ENCODE peak calls at places on chromosomes 2 and 18, in four cellular contexts. P is IMR-90, C is H1, I is mesendoderm. Q is an unnamed sample.

GRCh38 chr2:165401285-165401852 is 68.1 kb upstream of the CSRNP3 start:
- DNase-seq in C (no peak), I (peak), P (peak), Q (no peak)

GRCh38 chr2:130795431-130795830 is 40.1 kb downstream of the AMER3 start:
- DNase-seq in I (peak), P (no peak), C (no peak), Q (no peak)

GRCh38 chr2:142179686-142180085 is 48.9 kb upstream of the LRP1B start:
- DNase-seq in P (no peak), C (no peak), I (no peak), Q (no peak)

GRCh38 chr2:108820439-108820838 is 33.9 kb downstream of the CCDC138 start:
- DNase-seq in P (no peak), C (no peak), I (no peak), Q (no peak)

GRCh38 chr2:225458431-225459117 is 59.1 kb downstream of the NYAP2 start:
- DNase-seq in I (no peak), C (no peak), P (no peak), Q (no peak)

GRCh38 chr2:88852753-88853402 is 161.4 kb downstream of the RPIA start:
- DNase-seq in I (no peak), P (no peak), C (no peak), Q (no peak)

GRCh38 chr2:43343573-43344304 is 117.3 kb upstream of the ZFP36L2 start:
- DNase-seq in P (peak), C (no peak), I (peak), Q (no peak)

GRCh38 chr18:45863469-45863868 is 38.0 kb downstream of the SIGLEC15 start:
- DNase-seq in C (no peak), P (peak), I (no peak), Q (no peak)

GRCh38 chr18:2656237-2657042 is 914 bp downstream of the SMCHD1 start:
- DNase-seq in C (no peak), I (peak), P (peak), Q (peak)

GRCh38 chr2:170715062-170715931 is at the start of gene SP5:
- DNase-seq in P (peak), I (peak), C (peak), Q (peak)

GRCh38 chr18:31064130-31064529 is 21.6 kb upstream of the DSC3 start:
- DNase-seq in P (no peak), C (no peak), I (no peak), Q (no peak)

GRCh38 chr2:144479138-144479537 is 40.8 kb downstream of the ZEB2 start:
- DNase-seq in I (peak), C (no peak), P (peak), Q (peak)

GRCh38 chr2:149739171-149739879 is 151.8 kb upstream of the MMADHC start:
- DNase-seq in C (no peak), P (peak), I (no peak), Q (no peak)

GRCh38 chr18:55762424-55762823 is 174.4 kb upstream of the TCF4 start:
- DNase-seq in P (no peak), I (peak), C (no peak), Q (no peak)
- H4K5ac ChIP-seq in P (no peak), I (no peak), C (no peak), Q (no peak)

GRCh38 chr2:236600892-236601291 is 31.3 kb downstream of the ACKR3 start:
- DNase-seq in I (no peak), C (no peak), P (no peak), Q (no peak)

GRCh38 chr2:236603361-236604015 is 33.9 kb downstream of the ACKR3 start:
- DNase-seq in I (no peak), P (no peak), C (no peak), Q (no peak)

GRCh38 chr2:236602678-236603077 is 33.1 kb downstream of the ACKR3 start:
- DNase-seq in P (no peak), C (no peak), I (no peak), Q (no peak)

GRCh38 chr2:236600158-236600557 is 30.5 kb downstream of the ACKR3 start:
- DNase-seq in P (no peak), I (no peak), C (no peak), Q (no peak)

GRCh38 chr2:236601306-236602202 is 31.9 kb downstream of the ACKR3 start:
- DNase-seq in P (no peak), I (peak), C (no peak), Q (no peak)
- H3K18ac ChIP-seq in P (no peak), I (no peak), C (no peak), Q (no peak)

DNA sequence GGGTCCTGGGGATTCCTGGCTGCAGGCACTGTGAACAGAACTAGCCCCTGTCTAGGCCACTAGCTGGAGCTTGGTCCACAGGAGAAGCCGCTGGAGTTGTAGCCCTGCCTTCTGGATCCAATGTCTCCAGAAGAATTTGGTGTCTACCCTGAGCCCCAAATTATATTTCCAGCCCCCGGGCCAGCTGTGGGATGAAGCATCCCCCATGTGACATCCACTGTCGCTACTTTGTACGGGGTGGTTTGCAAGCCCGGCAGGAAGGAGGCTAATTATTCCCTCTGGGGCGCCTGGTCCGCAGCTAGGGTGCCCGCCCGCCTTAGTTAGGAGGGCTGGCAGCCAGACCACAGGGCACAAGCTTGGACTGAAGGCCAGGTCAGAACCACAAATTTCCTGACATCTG is 106.5 kb downstream of the SMAD7 start:
- DNase-seq in C (no peak), I (no peak), P (no peak), Q (no peak)
- H2BK15ac ChIP-seq in C (no peak), I (no peak), P (no peak), Q (no peak)

DNA sequence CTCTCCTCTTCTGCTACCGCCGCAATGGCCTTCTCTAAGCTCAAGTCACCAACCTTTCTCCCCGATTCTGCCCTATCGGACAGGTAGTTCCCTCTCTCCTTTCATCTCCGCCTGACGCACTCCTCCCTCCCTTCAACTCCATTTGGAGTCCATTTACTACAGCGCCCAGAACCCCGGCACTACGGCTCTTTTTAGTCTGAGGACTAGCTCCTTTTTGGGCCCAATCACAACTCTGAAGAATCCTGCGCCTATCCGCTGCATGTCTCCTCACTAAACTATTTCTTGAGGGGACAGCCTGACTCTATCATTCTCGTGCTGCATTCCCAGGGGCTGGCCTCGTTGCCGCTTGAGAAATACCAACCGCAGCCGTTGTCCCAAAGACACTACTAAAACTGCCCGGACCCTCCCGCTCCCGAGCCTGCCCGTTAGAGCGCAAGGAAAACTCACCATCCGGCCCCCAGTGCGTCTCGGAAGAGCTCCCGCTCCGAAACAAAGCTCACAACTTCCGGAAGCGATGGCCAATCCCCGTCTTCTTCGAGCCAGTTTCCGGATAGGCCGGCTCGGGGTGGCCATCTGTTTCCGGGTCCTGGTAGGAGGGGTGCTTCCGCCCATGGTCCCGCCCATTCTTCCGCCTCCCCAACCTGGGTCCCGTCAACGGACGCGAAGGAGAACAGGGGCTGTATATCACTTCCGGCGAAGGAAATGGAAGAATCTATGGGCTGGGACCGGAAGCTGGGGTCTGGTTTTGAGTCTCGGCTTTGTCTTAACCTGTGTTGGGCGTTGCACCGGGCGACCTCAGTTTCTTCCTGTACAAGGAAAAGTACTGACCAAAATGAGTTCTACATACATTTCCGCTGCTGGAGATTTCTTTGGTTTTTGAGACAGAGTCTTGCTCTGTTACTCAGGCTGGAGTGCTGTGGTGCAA is at the start of gene TPRKB:
- DNase-seq in P (peak), I (peak), C (peak), Q (peak)
- H4K5ac ChIP-seq in P (peak), I (peak), C (peak), Q (no peak)

GRCh38 chr2:240963376-240964220 is 34.8 kb upstream of the SNED1 start:
- DNase-seq in P (no peak), I (no peak), C (peak), Q (peak)

GRCh38 chr2:240964854-240965295 is 33.5 kb upstream of the SNED1 start:
- DNase-seq in I (no peak), P (no peak), C (peak), Q (peak)

GRCh38 chr2:240965296-240965904 is 33.0 kb upstream of the SNED1 start:
- DNase-seq in I (no peak), P (no peak), C (no peak), Q (no peak)

GRCh38 chr2:240963065-240963375 is 35.4 kb upstream of the SNED1 start:
- DNase-seq in I (no peak), P (no peak), C (no peak), Q (peak)

DNA sequence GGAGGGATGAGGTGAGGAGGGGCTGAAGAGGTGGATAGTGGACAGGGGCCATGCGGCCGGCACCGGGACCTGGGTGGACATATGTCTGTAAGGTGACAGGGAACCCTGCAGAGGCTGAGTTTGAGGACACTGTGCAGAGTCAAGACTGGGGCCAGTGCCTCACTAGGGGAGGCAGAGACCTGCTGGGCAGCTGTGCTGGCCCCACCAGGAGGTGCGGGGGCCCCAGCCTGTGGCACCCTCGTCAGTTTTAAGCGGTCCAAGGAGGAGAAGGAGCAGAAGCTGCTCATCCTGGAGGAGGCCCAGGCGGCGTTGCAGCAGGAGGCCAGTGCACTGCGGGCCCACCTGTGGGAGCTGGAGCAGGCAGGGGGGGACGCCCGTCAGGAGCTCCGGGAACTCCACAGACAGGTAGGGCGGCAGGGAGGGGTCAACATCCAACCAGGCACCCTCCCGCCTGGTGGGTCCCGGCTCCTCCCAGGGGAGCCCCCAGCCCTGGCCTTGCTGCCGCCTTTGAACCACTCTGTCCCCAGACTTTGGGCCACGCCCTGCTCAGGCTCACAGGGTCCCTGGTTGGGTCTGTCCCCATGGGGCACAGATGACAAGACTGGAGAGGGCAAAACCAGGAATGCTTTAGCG is 34.1 kb upstream of the SNED1 start:
- DNase-seq in P (no peak), C (no peak), I (no peak), Q (peak)
- H3K18ac ChIP-seq in P (no peak), C (no peak), I (no peak), Q (no peak)

GRCh38 chr2:8303322-8303832 is 378.5 kb upstream of the ID2 start:
- DNase-seq in C (no peak), P (no peak), I (no peak), Q (peak)
- H2BK15ac ChIP-seq in C (no peak), P (no peak), I (no peak), Q (no peak)

DNA sequence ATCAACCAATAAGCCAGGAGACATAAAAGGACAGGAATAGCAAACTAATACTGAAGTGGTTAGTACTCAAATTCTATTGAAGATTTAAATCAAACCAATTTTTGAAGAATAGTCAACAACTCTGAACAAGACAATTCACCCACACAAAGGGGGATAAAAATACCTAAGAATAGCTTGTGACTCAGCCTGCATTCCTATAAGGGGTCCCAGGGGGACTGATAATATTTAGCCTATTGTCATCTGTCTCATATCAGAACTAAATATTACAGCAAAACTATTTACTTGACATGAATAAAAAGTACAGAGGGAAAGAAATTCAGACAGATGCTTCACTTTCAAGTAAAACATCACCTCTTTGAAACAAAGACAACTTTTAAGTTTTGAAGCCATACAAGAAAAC is 7.7 kb downstream of the ITSN2 start:
- DNase-seq in I (no peak), C (no peak), P (no peak), Q (no peak)
- H4K5ac ChIP-seq in I (no peak), C (no peak), P (no peak), Q (no peak)

DNA sequence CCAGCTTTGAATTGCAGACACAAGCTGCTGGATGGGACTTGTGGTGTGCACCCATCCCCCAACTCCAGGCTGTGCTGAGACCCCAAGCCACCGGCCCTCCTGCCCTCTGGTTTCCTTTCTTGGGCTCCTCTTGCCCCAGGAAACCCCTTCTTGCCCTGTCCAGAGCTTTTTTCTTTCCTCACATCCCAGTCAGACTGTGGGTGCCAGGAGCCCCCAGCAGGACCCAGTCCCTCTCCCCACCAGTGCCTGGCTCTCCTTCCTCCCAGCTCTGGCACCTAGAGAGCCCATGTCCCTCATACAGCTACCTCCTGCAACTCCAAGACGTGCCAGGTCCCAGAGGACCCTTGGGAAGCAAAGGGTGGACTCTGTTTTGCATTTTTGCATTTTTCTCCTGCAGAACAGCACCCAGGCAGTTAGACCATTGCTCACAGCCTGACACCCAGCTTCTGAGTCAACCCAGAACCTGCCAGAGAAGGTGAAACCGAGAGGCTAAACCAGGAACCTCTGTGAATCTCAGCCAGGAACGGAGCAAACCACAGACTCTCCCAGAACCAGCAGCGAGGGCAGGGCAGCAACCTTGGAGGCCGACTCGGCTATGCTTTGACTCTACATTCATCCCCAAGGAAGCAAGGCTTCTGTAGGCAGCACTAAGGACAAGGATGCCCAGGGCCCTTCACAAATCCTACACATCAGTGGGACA is 221.1 kb downstream of the ANAPC1 start:
- DNase-seq in I (no peak), P (peak), C (peak), Q (no peak)
- H3K18ac ChIP-seq in I (no peak), P (peak), C (no peak), Q (no peak)

GRCh38 chr2:120821446-120822160 is 85.9 kb downstream of the GLI2 start:
- DNase-seq in C (no peak), I (no peak), P (no peak), Q (no peak)
- H2BK15ac ChIP-seq in C (peak), I (no peak), P (peak), Q (no peak)

DNA sequence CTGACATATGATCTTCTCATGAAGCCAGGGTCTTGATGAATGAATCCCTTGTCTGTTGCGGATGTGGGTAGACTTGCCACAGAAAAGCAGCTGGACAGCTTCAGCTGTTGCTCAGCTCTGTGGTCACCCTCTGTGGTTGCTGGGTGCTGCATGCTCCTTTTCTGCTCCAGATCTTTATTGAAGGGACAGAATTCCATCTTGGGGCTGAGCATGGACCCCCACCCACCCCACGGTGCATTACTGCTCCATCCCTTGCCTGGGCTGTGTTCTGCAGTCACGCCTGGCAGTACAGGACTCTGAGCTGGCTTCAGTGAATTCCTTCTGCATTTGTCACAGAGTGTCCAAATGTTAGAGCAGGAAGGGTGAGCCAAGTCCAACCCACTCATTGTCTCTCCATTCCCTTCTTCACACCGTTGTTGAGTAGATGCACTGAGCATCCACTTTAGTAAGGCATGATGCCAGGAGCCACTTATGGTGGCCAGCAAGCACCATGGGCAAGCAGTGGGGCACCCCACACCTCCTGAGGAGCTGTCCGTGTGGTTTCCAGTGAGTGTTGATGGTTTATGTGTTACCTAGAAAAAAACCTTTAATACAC is 14.5 kb upstream of the ITGB6 start:
- DNase-seq in C (no peak), P (peak), I (peak), Q (no peak)
- H4K5ac ChIP-seq in C (no peak), P (peak), I (no peak), Q (no peak)

Q was measured in H9.